ENCODE peak calls at places on chromosomes 7 and 10, in nine cellular contexts. J is activated T-cell treated with anti-CD3 and anti-CD28 coated beads, Interleukin-2, amount 50 U/mL, for 4 hours; Y is activated CD8-positive, alpha-beta memory T cell treated with anti-CD3 and anti-CD28 coated beads, Interleukin-2, amount 50 U/mL, for 48 hours; I is stimulated activated CD4-positive, alpha-beta T cell treated with anti-CD3 and anti-CD28 coated beads, Interleukin-2, amount 100 ng/mL, for 48 hours; V is RPMI8226; Z is AG20443; X is cerebellum; E is GM19239; O is germinal center. R is an unnamed sample.
A peak's percentile ranks its signal among the peaks of the same experiment; 100 is the strongest.

GRCh38 chr10:98748298-98748697 is 301.6 kb upstream of the HPS1 start:
- DNase-seq in Y (no peak), I (no peak), Z (peak; percentile 22), X (no peak), J (no peak), E (no peak), V (peak; percentile 16), O (peak; percentile 5), R (peak; percentile 12)

GRCh38 chr7:2016761-2017482 is 215.8 kb downstream of the MAD1L1 start:
- DNase-seq in O (no peak), Z (no peak), V (no peak), E (no peak), I (no peak), Y (no peak), X (no peak), J (no peak), R (no peak)

GRCh38 chr10:3977761-3978160 is 192.8 kb upstream of the KLF6 start:
- DNase-seq in X (no peak), I (no peak), Y (no peak), J (no peak), O (no peak), E (no peak), Z (no peak), V (no peak), R (no peak)

GRCh38 chr10:74208081-74208480 is 57.1 kb downstream of the ADK start:
- DNase-seq in Z (no peak), J (no peak), X (no peak), Y (no peak), O (no peak), E (no peak), I (no peak), V (no peak), R (no peak)

GRCh38 chr10:36662571-36662970 is 462.8 kb upstream of the ANKRD30A start:
- DNase-seq in I (no peak), X (no peak), J (no peak), Z (no peak), Y (no peak), E (no peak), O (no peak), V (no peak), R (no peak)

GRCh38 chr10:97336942-97337719 is 2.6 kb upstream of the FRAT2 start:
- DNase-seq in X (no peak), E (no peak), Y (no peak), Z (no peak), J (no peak), I (no peak), V (no peak), O (no peak), R (no peak)

GRCh38 chr7:114865564-114865963 is 56.3 kb upstream of the MDFIC start:
- DNase-seq in X (no peak), J (peak; percentile 62), I (peak; percentile 54), Z (peak; percentile 69), E (peak; percentile 28), O (peak; percentile 50), Y (peak; percentile 65), V (peak; percentile 51), R (peak; percentile 56)

GRCh38 chr10:97575101-97575668 is 2.6 kb downstream of the ANKRD2 start:
- DNase-seq in E (no peak), V (no peak), X (no peak), I (no peak), O (no peak), Y (no peak), Z (no peak), J (no peak), R (no peak)

GRCh38 chr10:85100495-85100894 is 772.1 kb downstream of the CCSER2 start:
- DNase-seq in I (no peak), O (no peak), J (no peak), X (no peak), Y (no peak), Z (no peak), V (no peak), E (no peak), R (no peak)

GRCh38 chr7:119350334-119350733 is 922.6 kb upstream of the KCND2 start:
- DNase-seq in O (no peak), E (no peak), X (no peak), J (no peak), I (no peak), Y (no peak), V (no peak), Z (no peak), R (no peak)

GRCh38 chr10:5732141-5732540 is 47.5 kb downstream of the TASOR2 start:
- DNase-seq in V (no peak), E (no peak), X (no peak), I (no peak), Y (no peak), J (no peak), Z (no peak), O (no peak), R (no peak)

GRCh38 chr7:124752310-124752709 is 13.3 kb downstream of the GPR37 start:
- DNase-seq in O (no peak), I (no peak), Z (no peak), E (no peak), X (no peak), V (no peak), J (no peak), Y (no peak), R (no peak)

GRCh38 chr7:47507514-47507913 is 74.4 kb downstream of the TNS3 start:
- DNase-seq in I (no peak), E (no peak), J (no peak), V (no peak), Y (no peak), Z (no peak), O (no peak), X (no peak), R (no peak)

GRCh38 chr7:49094866-49095265 is 170.5 kb downstream of the CDC14C start:
- DNase-seq in E (no peak), J (no peak), V (no peak), X (no peak), O (no peak), Y (no peak), Z (no peak), I (no peak), R (no peak)

GRCh38 chr10:122091722-122092121 is 102.8 kb downstream of the TACC2 start:
- DNase-seq in O (no peak), V (no peak), E (no peak), Y (no peak), J (no peak), I (no peak), Z (no peak), X (no peak), R (no peak)

GRCh38 chr10:61487506-61487905 is 34.3 kb upstream of the TMEM26 start:
- DNase-seq in O (no peak), X (no peak), J (no peak), Y (no peak), Z (peak; percentile 37), I (no peak), E (no peak), V (no peak), R (peak; percentile 14)

GRCh38 chr10:59036311-59037017 is 140.0 kb upstream of the PHYHIPL start:
- DNase-seq in J (no peak), O (no peak), Z (no peak), Y (no peak), V (peak; percentile 56), X (no peak), I (no peak), E (peak; percentile 23), R (no peak)

GRCh38 chr7:141663081-141663510 is 38.9 kb downstream of the DENND11 start:
- DNase-seq in V (peak; percentile 81), Z (no peak), I (no peak), Y (no peak), O (no peak), X (peak; percentile 24), E (no peak), J (no peak), R (peak; percentile 38)

GRCh38 chr10:101690461-101690860 is 4.5 kb downstream of the FBXW4 start:
- DNase-seq in E (no peak), O (no peak), J (no peak), X (no peak), V (no peak), Z (no peak), I (no peak), Y (no peak), R (no peak)

GRCh38 chr10:44673245-44673999 is 237.7 kb upstream of the TMEM72 start:
- DNase-seq in Y (no peak), O (no peak), Z (no peak), V (peak; percentile 13), X (no peak), J (no peak), E (no peak), I (no peak), R (no peak)

GRCh38 chr10:92291610-92291859 is 568 bp downstream of the MARCHF5 start:
- DNase-seq in X (no peak), Z (no peak), Y (no peak), J (peak; percentile 5), I (peak; percentile 5), V (peak; percentile 17), O (no peak), E (no peak), R (no peak)

GRCh38 chr7:101589052-101589451 is 40.0 kb downstream of the MYL10 start:
- DNase-seq in X (no peak), J (no peak), E (no peak), O (no peak), Y (peak; percentile 30), Z (peak; percentile 12), I (no peak), V (no peak), R (no peak)

GRCh38 chr7:150665075-150665794 is 20.3 kb upstream of the GIMAP2 start:
- DNase-seq in J (peak; percentile 50), O (no peak), I (no peak), X (no peak), Z (no peak), V (no peak), Y (peak; percentile 70), E (no peak), R (no peak)

GRCh38 chr7:50863053-50863452 is 80.4 kb upstream of the GRB10 start:
- DNase-seq in X (no peak), O (no peak), E (no peak), Z (no peak), Y (no peak), J (no peak), V (no peak), I (no peak), R (no peak)

GRCh38 chr7:149620961-149621360 is 123.4 kb upstream of the ZNF746 start:
- DNase-seq in J (peak; percentile 15), Y (peak; percentile 83), I (peak; percentile 47), O (no peak), E (no peak), X (no peak), Z (no peak), V (no peak), R (no peak)

GRCh38 chr7:136050462-136050847 is 73.3 kb upstream of the MTPN start:
- DNase-seq in I (no peak), O (no peak), E (no peak), J (no peak), Y (no peak), X (no peak), Z (no peak), V (no peak), R (no peak)

GRCh38 chr7:44930921-44931320 is 45.6 kb upstream of the PURB start:
- DNase-seq in Z (no peak), E (no peak), I (no peak), Y (no peak), V (no peak), O (no peak), X (no peak), J (no peak), R (no peak)

GRCh38 chr10:103699611-103700435 is 155.6 kb downstream of the SH3PXD2A start:
- DNase-seq in Z (no peak), E (no peak), J (no peak), I (no peak), V (no peak), O (no peak), X (no peak), Y (no peak), R (no peak)

GRCh38 chr7:98870071-98870651 is 347 bp upstream of the TMEM130 start:
- DNase-seq in X (peak; percentile 83), J (peak; percentile 73), I (peak; percentile 60), O (peak; percentile 90), Z (peak; percentile 68), Y (peak; percentile 79), E (peak; percentile 75), V (peak; percentile 85), R (no peak)

R was measured in H4.